ENCODE peak calls at places on chromosomes 7 and 10, in four cellular contexts. N, D, F and G are unnamed samples.

GRCh38 chr7:95395755-95396135 is 430 bp downstream of the PON3 start:
- DNase-seq in D (no peak), N (no peak), F (no peak), G (no peak)

GRCh38 chr10:78811174-78811573 is 257.6 kb upstream of the ZMIZ1 start:
- DNase-seq in N (no peak), F (no peak), D (no peak), G (peak)

GRCh38 chr10:124417846-124418725 is 637 bp downstream of the OAT start:
- DNase-seq in N (peak), D (peak), F (peak), G (peak)

GRCh38 chr7:142562688-142563087 is 186.6 kb upstream of the PRSS1 start:
- DNase-seq in F (no peak), D (no peak), N (peak), G (no peak)

GRCh38 chr7:98194672-98195457 is 16.4 kb upstream of the BHLHA15 start:
- DNase-seq in D (no peak), N (no peak), F (no peak), G (no peak)

GRCh38 chr7:99392659-99393362 is 15.6 kb downstream of the PDAP1 start:
- DNase-seq in D (peak), N (peak), F (no peak), G (no peak)

GRCh38 chr10:22719406-22720042 is 5.1 kb upstream of the PIP4K2A start:
- DNase-seq in N (no peak), D (no peak), F (no peak), G (no peak)

GRCh38 chr10:129958686-129959543 is 5.2 kb downstream of the EBF3 start:
- DNase-seq in D (peak), N (no peak), F (no peak), G (no peak)

GRCh38 chr7:121016976-121017375 is 28.5 kb downstream of the CPED1 start:
- DNase-seq in N (no peak), F (peak), D (no peak), G (no peak)

GRCh38 chr10:115214799-115215198 is 121.6 kb downstream of the ATRNL1 start:
- DNase-seq in D (no peak), F (no peak), N (no peak), G (no peak)

GRCh38 chr10:4151466-4151865 is 366.5 kb upstream of the KLF6 start:
- DNase-seq in N (no peak), F (no peak), D (no peak), G (no peak)

GRCh38 chr7:70775570-70776156 is 356.3 kb upstream of the GALNT17 start:
- DNase-seq in N (no peak), D (no peak), F (peak), G (no peak)

GRCh38 chr7:156566812-156567549 is 73.6 kb upstream of the RNF32 start:
- DNase-seq in F (no peak), D (no peak), N (no peak), G (no peak)

GRCh38 chr10:86899128-86899527 is 58.3 kb downstream of the MMRN2 start:
- DNase-seq in D (no peak), N (no peak), F (no peak), G (no peak)

GRCh38 chr10:132848306-132848705 is 62.4 kb upstream of the NKX6-2 start:
- DNase-seq in N (no peak), D (no peak), F (no peak), G (no peak)

GRCh38 chr7:45645141-45645969 is 71.2 kb downstream of the ADCY1 start:
- DNase-seq in D (no peak), N (no peak), F (no peak), G (no peak)

GRCh38 chr10:77602913-77603528 is 34.6 kb downstream of the KCNMA1 start:
- DNase-seq in N (no peak), F (no peak), D (no peak), G (no peak)

GRCh38 chr7:4753610-4754432 is 21.6 kb upstream of the AP5Z1 start:
- DNase-seq in F (peak), D (peak), N (peak), G (peak)

GRCh38 chr7:4689668-4690067 is 7.6 kb downstream of the FOXK1 start:
- DNase-seq in D (no peak), N (no peak), F (no peak), G (no peak)

GRCh38 chr10:12534824-12535223 is 185.5 kb downstream of the CAMK1D start:
- DNase-seq in D (no peak), F (no peak), N (no peak), G (peak)

GRCh38 chr7:25025218-25025671 is 45.3 kb upstream of the OSBPL3 start:
- DNase-seq in D (no peak), N (peak), F (peak), G (peak)

GRCh38 chr10:75542902-75543301 is 111.5 kb downstream of the LRMDA start:
- DNase-seq in F (no peak), D (peak), N (no peak), G (no peak)

GRCh38 chr10:117294039-117294438 is 53.1 kb downstream of the SLC18A2 start:
- DNase-seq in N (no peak), F (no peak), D (no peak), G (no peak)

GRCh38 chr7:134686782-134687181 is 40.1 kb downstream of the BPGM start:
- DNase-seq in F (peak), D (no peak), N (peak), G (no peak)

GRCh38 chr7:51316666-51317581 is at the start of gene COBL:
- DNase-seq in D (peak), N (no peak), F (no peak), G (no peak)

GRCh38 chr7:159068893-159069448 is 75.7 kb downstream of the VIPR2 start:
- DNase-seq in D (no peak), N (no peak), F (no peak), G (no peak)

GRCh38 chr10:50398383-50398782 is 147.1 kb upstream of the ASAH2 start:
- DNase-seq in N (peak), D (no peak), F (no peak), G (peak)

GRCh38 chr7:142478479-142479220 is 220.8 kb upstream of the PRSS58 start:
- DNase-seq in D (no peak), N (peak), F (peak), G (peak)

GRCh38 chr10:1094112-1095057 is 38.2 kb downstream of the WDR37 start:
- DNase-seq in D (no peak), N (no peak), F (no peak), G (peak)

GRCh38 chr10:28922861-28923260 is 245.5 kb downstream of the BAMBI start:
- DNase-seq in D (no peak), F (no peak), N (no peak), G (no peak)

GRCh38 chr7:23405240-23405618 is 65.1 kb downstream of the IGF2BP3 start:
- DNase-seq in N (no peak), F (no peak), D (no peak), G (no peak)

GRCh38 chr7:140260338-140260737 is 83.6 kb upstream of the KDM7A start:
- DNase-seq in F (no peak), N (no peak), D (no peak), G (no peak)

GRCh38 chr10:116098411-116099019 is 174.5 kb downstream of the GFRA1 start:
- DNase-seq in N (no peak), F (no peak), D (peak), G (no peak)

GRCh38 chr10:12252882-12253546 is 57.0 kb downstream of the CDC123 start:
- DNase-seq in F (peak), D (no peak), N (no peak), G (no peak)

GRCh38 chr7:1055084-1055450 is 10.7 kb downstream of the GPR146 start:
- DNase-seq in D (peak), F (no peak), N (peak), G (no peak)

GRCh38 chr7:1055491-1056005 is 11.2 kb downstream of the GPR146 start:
- DNase-seq in F (no peak), N (no peak), D (no peak), G (no peak)

GRCh38 chr7:1054438-1055083 is 10.2 kb downstream of the GPR146 start:
- DNase-seq in F (no peak), D (no peak), N (peak), G (no peak)

GRCh38 chr7:1053002-1053411 is 8.7 kb downstream of the GPR146 start:
- DNase-seq in N (peak), D (no peak), F (no peak), G (no peak)

DNA sequence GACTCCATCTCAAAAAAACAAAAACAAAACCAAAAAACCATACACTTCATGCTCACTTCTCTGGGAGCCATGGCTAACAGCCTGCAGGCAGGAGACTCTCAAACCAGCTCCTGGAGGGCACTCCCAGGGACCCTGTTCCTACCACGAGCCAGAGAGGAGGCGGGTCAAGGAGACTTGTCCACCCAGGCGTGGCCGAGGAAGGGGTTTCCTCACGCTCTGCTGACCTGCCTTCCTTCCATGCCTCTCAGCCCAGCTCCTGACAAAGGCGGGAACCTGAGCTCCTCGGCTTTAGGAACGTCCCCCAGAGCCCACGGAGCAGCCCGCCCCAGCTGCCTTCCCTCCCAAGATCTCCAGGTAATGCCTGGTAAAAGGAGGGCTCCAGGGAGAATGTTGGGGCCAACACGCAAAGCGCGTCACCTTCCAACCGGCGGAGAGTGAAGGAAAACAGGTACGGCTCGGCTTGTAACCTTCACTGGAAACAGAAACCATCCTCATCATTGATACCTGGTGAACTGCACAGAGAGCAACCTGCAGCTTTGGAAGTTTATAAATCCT is 9.5 kb downstream of the GPR146 start:
- DNase-seq in D (no peak), F (no peak), N (no peak), G (no peak)
- H3K27ac ChIP-seq in D (no peak), F (no peak), N (no peak), G (no peak)

GRCh38 chr7:8040768-8041369 is 72.3 kb downstream of the GLCCI1 start:
- DNase-seq in F (no peak), N (no peak), D (no peak), G (no peak)
- H3K4me3 ChIP-seq in F (no peak), N (no peak), D (no peak), G (no peak)

GRCh38 chr7:130397056-130397455 is 16.8 kb downstream of the CPA1 start:
- DNase-seq in D (no peak), F (no peak), N (peak), G (no peak)
- H3K27ac ChIP-seq in D (no peak), F (no peak), N (no peak), G (no peak)

GRCh38 chr10:14975672-14976273 is 16.6 kb downstream of the MEIG1 start:
- DNase-seq in N (no peak), D (no peak), F (peak), G (no peak)
- H3K4me3 ChIP-seq in N (no peak), D (no peak), F (peak), G (no peak)

DNA sequence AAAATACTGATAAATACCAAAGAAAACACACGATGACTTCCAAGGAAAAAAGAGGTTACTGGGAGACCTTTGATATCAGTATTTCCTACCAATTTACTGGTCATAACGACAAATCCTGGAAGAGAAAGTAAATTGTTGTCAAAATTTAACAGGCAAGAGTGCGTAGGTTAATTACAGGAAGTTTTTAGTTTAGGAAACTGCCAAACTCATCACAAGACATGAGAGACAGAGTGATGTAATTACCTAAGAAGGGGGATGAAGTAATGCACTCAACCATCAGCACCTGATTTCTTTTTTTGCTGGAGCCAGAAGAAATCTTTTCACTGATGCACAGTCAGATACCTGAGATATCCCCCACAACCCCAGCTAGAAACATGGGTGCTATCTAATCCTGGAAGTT is 16.8 kb downstream of the MACC1 start:
- DNase-seq in D (no peak), N (peak), F (no peak), G (no peak)
- H3K27ac ChIP-seq in D (no peak), N (no peak), F (no peak), G (no peak)

GRCh38 chr7:27145167-27145883 is 1.8 kb upstream of the HOXA5 start:
- DNase-seq in F (no peak), N (no peak), D (no peak), G (peak)
- H3K4me3 ChIP-seq in F (no peak), N (peak), D (peak), G (peak)

GRCh38 chr7:38425509-38425908 is 152.1 kb upstream of the TARP start:
- DNase-seq in F (no peak), N (no peak), D (no peak), G (no peak)
- H3K27ac ChIP-seq in F (no peak), N (no peak), D (no peak), G (no peak)

DNA sequence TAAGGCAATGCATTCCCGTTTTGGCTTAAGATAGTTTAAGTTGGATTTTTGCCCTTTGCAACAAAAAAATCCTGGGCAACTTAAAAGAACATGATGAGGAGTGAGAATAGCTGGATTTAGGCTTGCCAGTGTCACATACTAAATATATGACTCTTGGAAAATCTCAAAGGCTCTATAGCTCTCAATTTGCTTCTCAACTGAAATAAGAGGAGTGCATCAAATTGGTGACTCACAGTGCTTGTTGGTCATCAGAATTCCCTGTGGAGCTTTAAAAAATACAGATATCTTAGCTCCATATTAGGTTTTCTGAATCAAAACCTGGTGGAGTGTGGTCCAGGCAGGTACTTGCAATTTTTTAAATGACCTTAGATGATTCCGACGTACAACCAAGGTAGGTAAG is 33.8 kb upstream of the ORC5 start:
- DNase-seq in F (no peak), N (no peak), D (no peak), G (no peak)
- H3K4me3 ChIP-seq in F (no peak), N (no peak), D (no peak), G (no peak)

GRCh38 chr10:72171175-72171630 is 44.6 kb upstream of the ANAPC16 start:
- DNase-seq in F (peak), D (no peak), N (peak), G (peak)
- H3K27ac ChIP-seq in F (peak), D (no peak), N (peak), G (no peak)